ENCODE peak calls at places on chromosomes 12 and 14, in ten cellular contexts. O is gastrocnemius medialis, N is upper lobe of right lung, Y is ovary, P is pancreas, U is neuronal stem cell, F is heart left ventricle, D is NT2/D1, Q is PC-3, C is aorta. B is an unnamed sample. For H3K9me3, the result is how much of the 10 kb centered on the place peaks cover.

GRCh38 chr14:52268191-52269061 is 928 bp downstream of the PTGDR start:
- DNase-seq in O (no peak), N (no peak), Y (no peak), P (peak), U (peak), F (peak), D (no peak), Q (no peak), C (peak), B (no peak)

GRCh38 chr12:111444706-111445310 is 39.1 kb downstream of the SH2B3 start:
- DNase-seq in O (peak), N (peak), Y (peak), P (peak), U (no peak), F (peak), D (no peak), Q (no peak), C (peak), B (no peak)

GRCh38 chr12:58860788-58861240 is 59.5 kb downstream of the LRIG3 start:
- DNase-seq in O (no peak), N (no peak), Y (no peak), P (no peak), U (no peak), F (no peak), D (no peak), Q (no peak), C (no peak), B (no peak)

GRCh38 chr12:52032431-52032796 is 18.8 kb upstream of the NR4A1 start:
- DNase-seq in O (peak), N (no peak), Y (peak), P (no peak), U (no peak), F (peak), D (no peak), Q (peak), C (peak), B (no peak)

GRCh38 chr12:14840616-14841015 is 2.7 kb downstream of the ART4 start:
- DNase-seq in O (no peak), N (no peak), Y (no peak), P (no peak), U (no peak), F (no peak), D (no peak), Q (peak), C (no peak), B (no peak)

GRCh38 chr14:61749867-61750266 is 12.4 kb upstream of the SNAPC1 start:
- DNase-seq in O (no peak), N (no peak), Y (no peak), P (no peak), U (no peak), F (no peak), D (no peak), Q (peak), C (no peak), B (no peak)

GRCh38 chr14:89564291-89564957 is 147.4 kb upstream of the FOXN3 start:
- DNase-seq in O (no peak), N (no peak), Y (no peak), P (no peak), U (no peak), F (no peak), D (no peak), Q (no peak), C (no peak), B (no peak)

GRCh38 chr14:35509846-35510245 is 24.1 kb upstream of the INSM2 start:
- DNase-seq in O (no peak), N (no peak), Y (no peak), P (no peak), U (no peak), F (no peak), D (no peak), Q (no peak), C (no peak), B (no peak)

GRCh38 chr12:2265461-2266167 is 212.8 kb downstream of the CACNA1C start:
- DNase-seq in O (no peak), N (no peak), Y (no peak), P (no peak), U (no peak), F (no peak), D (no peak), Q (no peak), C (no peak), B (no peak)

GRCh38 chr12:45969084-45969483 is 21.3 kb downstream of the SCAF11 start:
- DNase-seq in O (no peak), N (no peak), Y (no peak), P (no peak), U (no peak), F (no peak), D (no peak), Q (no peak), C (no peak), B (no peak)

GRCh38 chr12:45962553-45963325 is 27.6 kb downstream of the SCAF11 start:
- DNase-seq in O (no peak), N (no peak), Y (no peak), P (no peak), U (no peak), F (no peak), D (no peak), Q (no peak), C (no peak), B (no peak)

DNA sequence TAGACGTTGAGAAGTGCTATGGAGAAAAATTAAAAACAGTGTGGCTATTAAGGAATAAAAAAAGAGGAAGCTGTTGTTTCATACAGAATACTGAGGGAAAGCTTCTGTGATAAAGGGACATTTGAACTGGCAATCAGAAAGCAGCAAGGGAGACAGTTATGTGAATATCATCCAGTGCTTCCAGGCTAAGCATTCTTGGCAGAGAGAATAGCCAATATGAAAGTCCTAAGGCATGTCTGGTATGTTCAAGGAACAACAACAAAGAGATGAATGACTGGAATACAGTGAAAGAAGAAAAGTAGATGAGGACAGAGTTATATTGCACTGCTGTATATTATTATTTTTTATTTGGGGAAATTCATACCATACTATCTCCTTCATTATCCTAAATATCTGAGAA is 23.9 kb downstream of the SCAF11 start:
- DNase-seq in O (no peak), N (no peak), Y (no peak), P (no peak), U (no peak), F (no peak), D (no peak), Q (no peak), C (no peak), B (no peak)
- H3K4me3 ChIP-seq in O (no peak), N (no peak), Y (no peak), P (no peak), U (no peak), F (no peak), D (no peak), Q (no peak), C (no peak), B (no peak)

DNA sequence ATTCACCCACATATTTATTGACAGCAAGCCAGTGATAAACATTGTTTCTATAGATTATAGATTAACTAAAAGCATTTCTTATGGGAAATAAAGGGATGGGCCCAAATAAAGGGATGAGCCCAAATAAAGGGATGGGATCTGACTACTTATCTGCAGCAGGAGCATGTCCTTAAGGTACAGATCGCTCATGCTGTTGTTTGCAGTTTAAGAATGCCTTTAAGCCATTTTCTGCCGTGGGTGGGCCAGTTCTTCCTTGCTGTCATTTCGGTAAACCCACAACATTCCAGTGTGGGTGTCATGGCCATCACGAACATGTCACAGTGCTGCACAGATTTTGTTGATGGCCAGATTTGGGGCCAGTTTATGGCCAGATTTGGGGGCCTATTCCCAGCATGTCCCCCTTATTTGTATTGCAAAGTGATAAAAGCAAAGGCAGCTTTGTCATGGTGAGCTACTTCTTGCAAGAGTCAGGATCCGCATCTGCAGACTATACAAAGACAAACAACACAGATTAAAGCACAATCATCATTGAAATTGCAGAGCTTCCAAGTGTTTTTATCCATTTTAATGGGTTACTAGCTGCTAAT is 700.7 kb downstream of the LRFN5 start:
- DNase-seq in O (no peak), N (no peak), Y (no peak), P (no peak), U (no peak), F (no peak), D (no peak), Q (no peak), C (no peak), B (no peak)
- H3K9me3 ChIP-seq in O (under half), N (under half), Y (under half), P (under half), U (under half), F (under half), D (under half), Q (under half), C (under half), B (under half)

DNA sequence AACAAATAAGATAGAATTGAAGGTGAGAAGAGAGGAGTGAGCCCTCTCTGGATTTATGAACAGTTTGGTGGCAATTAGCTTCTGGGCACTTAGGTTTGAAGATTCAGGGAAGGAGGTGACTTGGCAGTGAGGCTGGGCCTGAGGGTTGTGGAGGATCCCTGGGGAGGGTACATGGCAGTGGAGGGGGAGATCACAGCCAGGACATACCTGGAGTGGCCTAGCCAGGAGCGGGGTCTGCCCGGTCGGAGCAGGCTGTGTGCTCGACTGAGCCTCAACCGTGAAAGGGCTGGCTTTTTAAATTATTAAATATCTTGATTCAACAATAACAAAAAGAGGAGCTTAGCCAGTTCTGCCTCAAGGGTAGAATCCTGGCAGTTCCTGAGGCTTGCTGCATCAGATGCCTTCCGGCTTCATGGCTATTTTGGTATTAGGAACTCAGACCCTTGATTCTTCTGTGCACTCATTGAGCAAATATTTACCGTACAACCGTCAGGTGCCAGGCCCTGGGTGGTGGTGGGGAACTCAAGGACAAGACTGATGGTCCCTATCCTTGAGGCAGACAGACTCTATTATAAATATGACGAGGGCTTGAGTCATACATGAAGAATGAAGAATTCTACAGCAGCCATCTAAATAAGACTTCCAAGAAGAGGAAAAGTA is 73.4 kb downstream of the SPTB start:
- DNase-seq in O (no peak), N (peak), Y (no peak), P (no peak), U (no peak), F (no peak), D (no peak), Q (peak), C (peak), B (no peak)
- H3K4me3 ChIP-seq in O (no peak), N (no peak), Y (no peak), P (no peak), U (no peak), F (no peak), D (no peak), Q (peak), C (no peak), B (no peak)

GRCh38 chr14:26252176-26252575 is 345.7 kb downstream of the NOVA1 start:
- DNase-seq in O (no peak), N (no peak), Y (no peak), P (no peak), U (no peak), F (no peak), D (no peak), Q (no peak), C (no peak), B (no peak)

DNA sequence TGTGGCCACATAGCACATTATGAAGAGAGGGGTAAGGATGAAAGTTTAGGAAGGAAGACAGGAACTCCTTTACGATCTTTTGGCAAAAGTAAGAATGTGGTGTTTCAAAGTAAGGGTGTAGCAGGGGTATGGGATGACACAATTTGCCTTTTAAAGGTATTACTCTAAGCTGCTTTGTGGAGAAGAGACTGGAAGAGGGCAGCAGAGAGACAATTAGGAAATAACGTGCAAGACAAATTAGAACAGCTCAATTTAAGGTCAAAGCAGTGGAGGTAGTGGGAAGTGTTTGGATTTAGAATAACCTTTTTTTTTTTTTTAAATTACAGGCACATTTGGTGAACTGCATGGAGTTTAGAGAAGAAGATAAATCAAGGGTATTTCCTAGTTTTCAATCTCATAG is 342.6 kb downstream of the NOVA1 start:
- DNase-seq in O (no peak), N (no peak), Y (no peak), P (no peak), U (no peak), F (no peak), D (no peak), Q (peak), C (no peak), B (no peak)
- H3K9me3 ChIP-seq in O (under half), N (under half), Y (under half), P (under half), U (under half), F (under half), D (under half), Q (under half), C (under half), B (under half)

GRCh38 chr12:7434670-7435069 is 9.3 kb downstream of the CD163L1 start:
- DNase-seq in O (no peak), N (no peak), Y (no peak), P (no peak), U (no peak), F (no peak), D (no peak), Q (no peak), C (no peak), B (no peak)

GRCh38 chr12:7444076-7444475 is at the start of gene CD163L1:
- DNase-seq in O (no peak), N (no peak), Y (no peak), P (no peak), U (no peak), F (no peak), D (no peak), Q (no peak), C (no peak), B (no peak)

GRCh38 chr12:7441216-7441615 is 2.7 kb downstream of the CD163L1 start:
- DNase-seq in O (no peak), N (no peak), Y (no peak), P (no peak), U (no peak), F (no peak), D (no peak), Q (no peak), C (no peak), B (no peak)

GRCh38 chr12:7444537-7444936 is 584 bp upstream of the CD163L1 start:
- DNase-seq in O (no peak), N (no peak), Y (no peak), P (no peak), U (no peak), F (no peak), D (no peak), Q (no peak), C (no peak), B (no peak)

GRCh38 chr12:7439579-7440505 is 4.1 kb downstream of the CD163L1 start:
- DNase-seq in O (no peak), N (peak), Y (no peak), P (peak), U (peak), F (peak), D (no peak), Q (no peak), C (peak), B (no peak)
- H3K4me3 ChIP-seq in O (no peak), N (peak), Y (no peak), P (peak), U (peak), F (no peak), D (no peak), Q (no peak), C (no peak), B (no peak)

GRCh38 chr14:19823765-19824164 is 20.2 kb downstream of the OR4N2 start:
- DNase-seq in O (no peak), N (no peak), Y (no peak), P (no peak), U (no peak), F (no peak), D (no peak), Q (no peak), C (no peak), B (no peak)
- H3K9me3 ChIP-seq in O (under half), N (under half), Y (under half), P (under half), U (under half), F (under half), D (under half), Q (under half), C (under half), B (under half)